ENCODE peak calls at places on chromosomes 12 and 14, in five cellular contexts. S is HCT116, Y is GM12878, G is H1, M is K562. W is an unnamed sample.

GRCh38 chr14:105503918-105504692 is 13.1 kb downstream of the TEDC1 start:
- DNase-seq in G (no peak), S (no peak), Y (no peak), M (no peak), W (peak)

GRCh38 chr14:102249041-102249440 is 55.9 kb downstream of the MOK start:
- DNase-seq in S (no peak), G (no peak), Y (no peak), M (peak), W (no peak)

GRCh38 chr12:97556201-97556824 is 93.7 kb downstream of the RMST start:
- DNase-seq in S (no peak), G (no peak), Y (no peak), M (no peak), W (peak)

GRCh38 chr12:53078425-53079225 is 565 bp downstream of the SPRYD3 start:
- DNase-seq in G (no peak), S (no peak), M (no peak), Y (no peak), W (no peak)

GRCh38 chr14:106276326-106277267 is 750.2 kb downstream of the TMEM121 start:
- DNase-seq in G (no peak), S (no peak), M (no peak), Y (no peak), W (no peak)

GRCh38 chr14:92470215-92470614 is 43.4 kb upstream of the RIN3 start:
- DNase-seq in Y (no peak), M (no peak), S (no peak), G (no peak), W (no peak)

GRCh38 chr14:56005580-56006053 is 112.6 kb upstream of the PELI2 start:
- DNase-seq in G (peak), S (no peak), M (no peak), Y (no peak), W (no peak)

GRCh38 chr12:4111010-4111409 is 162.6 kb upstream of the CCND2 start:
- DNase-seq in Y (no peak), M (no peak), G (no peak), S (no peak), W (no peak)

GRCh38 chr12:131975228-131975627 is 25.5 kb downstream of the EP400 start:
- DNase-seq in G (peak), S (no peak), Y (no peak), M (peak), W (no peak)

GRCh38 chr12:41277019-41277770 is 89.1 kb downstream of the PDZRN4 start:
- DNase-seq in S (peak), Y (no peak), G (no peak), M (peak), W (peak)

GRCh38 chr12:81360916-81361315 is 283.0 kb downstream of the ACSS3 start:
- DNase-seq in S (no peak), G (no peak), Y (no peak), M (no peak), W (no peak)

GRCh38 chr14:102317564-102318248 is 1.8 kb upstream of the ZNF839 start:
- DNase-seq in M (peak), S (no peak), G (no peak), Y (no peak), W (no peak)

GRCh38 chr12:54147186-54147585 is 41.6 kb downstream of the SMUG1 start:
- DNase-seq in G (no peak), S (no peak), M (no peak), Y (no peak), W (no peak)

GRCh38 chr12:104605685-104606084 is 148.9 kb downstream of the CHST11 start:
- DNase-seq in G (no peak), S (no peak), Y (no peak), M (no peak), W (no peak)

GRCh38 chr14:61653507-61653906 is 41.8 kb upstream of the HIF1A start:
- DNase-seq in Y (no peak), S (no peak), G (no peak), M (no peak), W (no peak)

GRCh38 chr12:62799126-62799736 is 135.7 kb downstream of the PPM1H start:
- DNase-seq in S (peak), M (peak), Y (no peak), G (peak), W (peak)

GRCh38 chr14:64388533-64389243 is 535 bp downstream of the MTHFD1 start:
- DNase-seq in M (peak), S (no peak), G (no peak), Y (no peak), W (peak)

GRCh38 chr12:125092872-125093680 is 27.8 kb downstream of the AACS start:
- DNase-seq in G (no peak), Y (no peak), M (peak), S (no peak), W (no peak)

GRCh38 chr14:71651228-71651627 is 281.0 kb upstream of the RGS6 start:
- DNase-seq in M (no peak), Y (no peak), S (no peak), G (no peak), W (no peak)

GRCh38 chr14:54617467-54617866 is 50.5 kb downstream of the SAMD4A start:
- DNase-seq in G (no peak), M (no peak), Y (no peak), S (no peak), W (no peak)

GRCh38 chr14:50260511-50260910 is 29.1 kb upstream of the SOS2 start:
- DNase-seq in G (no peak), S (peak), Y (no peak), M (peak), W (peak)

GRCh38 chr12:63294327-63294632 is 143.3 kb upstream of the AVPR1A start:
- DNase-seq in S (peak), G (no peak), Y (no peak), M (no peak), W (no peak)

GRCh38 chr14:66610154-66610563 is 102.2 kb downstream of the GPHN start:
- DNase-seq in S (peak), Y (no peak), M (peak), G (no peak), W (no peak)

DNA sequence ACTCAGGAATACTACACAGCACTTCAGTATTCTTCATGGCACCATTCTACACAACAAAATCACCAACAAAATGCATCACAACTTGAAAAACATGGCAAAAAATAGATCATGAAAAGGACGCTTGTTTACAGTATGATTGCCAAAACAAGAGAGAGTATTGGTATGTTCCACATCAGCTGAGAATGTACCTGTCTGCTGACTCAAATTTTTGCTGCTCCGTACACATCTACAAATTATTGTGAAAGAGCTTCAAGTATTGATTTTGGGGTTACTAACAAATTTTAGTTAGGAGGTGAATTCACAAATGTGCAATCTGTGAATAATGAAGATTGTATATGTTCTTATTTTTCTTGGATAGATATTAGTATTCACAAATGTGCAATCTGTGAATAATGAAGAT is 105.4 kb downstream of the GPHN start:
- DNase-seq in Y (no peak), G (no peak), M (no peak), S (no peak), W (no peak)
- TF ChIP-seq JUND in Y (no peak), G (no peak), M (no peak), S (no peak), W (no peak)

GRCh38 chr12:116347265-116347664 is 69.8 kb upstream of the MED13L start:
- DNase-seq in G (no peak), S (no peak), Y (no peak), M (no peak), W (no peak)
- H3K9ac ChIP-seq in G (no peak), S (no peak), Y (no peak), M (peak), W (no peak)

DNA sequence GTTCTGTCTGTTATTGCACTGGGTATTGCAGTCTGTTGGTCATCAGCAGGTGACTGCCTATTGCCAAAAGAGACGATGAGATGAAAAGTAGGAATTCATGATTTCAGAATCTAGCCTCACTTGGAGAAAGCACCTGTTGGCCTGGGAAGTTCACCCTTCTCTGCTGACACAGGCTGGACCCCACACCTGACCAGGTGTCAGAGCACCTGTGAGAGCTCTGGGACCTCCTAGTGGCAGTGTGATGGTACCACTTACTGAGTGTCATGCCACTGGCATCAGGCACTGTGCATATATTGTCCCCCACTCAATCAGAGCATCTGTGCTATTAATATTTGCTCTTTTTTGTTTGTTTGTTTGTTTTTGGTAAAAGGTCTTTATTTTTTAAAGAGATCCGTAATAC is 68.0 kb downstream of the RASSF3 start:
- DNase-seq in Y (no peak), M (no peak), S (no peak), G (no peak), W (no peak)
- TF ChIP-seq JUND in Y (no peak), M (no peak), S (no peak), G (no peak), W (no peak)

DNA sequence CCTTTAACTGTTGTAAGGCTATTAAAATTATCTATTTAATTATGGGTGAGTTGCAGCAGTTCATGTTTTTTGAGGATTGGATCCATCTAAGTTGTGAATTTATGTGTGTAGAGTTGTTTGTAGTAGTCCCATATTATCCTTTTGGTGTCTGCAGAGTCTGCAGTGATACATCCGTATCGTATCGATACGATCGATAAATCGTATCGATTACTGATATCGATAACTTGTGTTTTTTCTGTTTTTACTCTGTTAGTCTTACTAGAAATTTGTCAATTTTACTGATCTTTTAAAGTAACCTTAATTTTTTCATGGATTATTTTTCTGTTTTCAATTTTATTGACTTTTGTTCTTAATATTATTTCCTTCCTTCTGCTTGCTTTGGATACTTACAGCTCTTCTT is 462.5 kb upstream of the SOX5 start:
- DNase-seq in M (no peak), S (no peak), G (no peak), Y (no peak), W (no peak)
- H3K9ac ChIP-seq in M (no peak), S (no peak), G (no peak), Y (no peak), W (no peak)